ENCODE peak calls at places on chromosomes 6 and 20, in four cellular contexts. B is H54, H is GM20000, R is glomerular endothelial cell. Z is an unnamed sample.

GRCh38 chr6:1040393-1040792 is 271.5 kb upstream of the FOXQ1 start:
- DNase-seq in R (no peak), B (no peak), H (no peak), Z (no peak)

GRCh38 chr20:45828589-45828988 is 1.5 kb upstream of the TNNC2 start:
- DNase-seq in H (no peak), R (no peak), B (no peak), Z (no peak)

GRCh38 chr6:582370-582769 is 74.5 kb downstream of the HUS1B start:
- DNase-seq in B (no peak), R (no peak), H (no peak), Z (no peak)

GRCh38 chr6:1200706-1201105 is 111.2 kb upstream of the FOXQ1 start:
- DNase-seq in B (no peak), H (no peak), R (no peak), Z (no peak)

GRCh38 chr6:111096246-111096645 is 8.9 kb downstream of the SLC16A10 start:
- DNase-seq in H (no peak), R (no peak), B (no peak), Z (no peak)

GRCh38 chr20:62323980-62324906 is 21.4 kb downstream of the ADRM1 start:
- DNase-seq in R (no peak), H (no peak), B (no peak), Z (no peak)

GRCh38 chr6:155417454-155417853 is 38.2 kb downstream of the NOX3 start:
- DNase-seq in H (peak), R (no peak), B (no peak), Z (no peak)

GRCh38 chr6:51959744-51960383 is 127.5 kb downstream of the PKHD1 start:
- DNase-seq in H (peak), R (peak), B (peak), Z (peak)

GRCh38 chr6:11363881-11364576 is 131.6 kb upstream of the NEDD9 start:
- DNase-seq in R (no peak), H (no peak), B (no peak), Z (no peak)

GRCh38 chr20:25227317-25227831 is 20.5 kb upstream of the PYGB start:
- DNase-seq in B (no peak), R (no peak), H (no peak), Z (no peak)

GRCh38 chr6:38843798-38844197 is 128.7 kb downstream of the DNAH8 start:
- DNase-seq in B (no peak), R (no peak), H (no peak), Z (no peak)

GRCh38 chr6:160427312-160428068 is 79.3 kb downstream of the SLC22A3 start:
- DNase-seq in H (no peak), R (no peak), B (no peak), Z (no peak)

Z was measured in breast epithelium.